ENCODE peak calls at places on chromosomes 5 and 9, in four cellular contexts. E, D, V and P are unnamed samples.

GRCh38 chr9:99731950-99732349 is 89.7 kb upstream of the NR4A3 start:
- DNase-seq in E (no peak), D (no peak), V (no peak), P (no peak)

GRCh38 chr9:97966493-97966892 is 16.6 kb upstream of the ANP32B start:
- DNase-seq in E (no peak), D (no peak), V (no peak), P (no peak)

GRCh38 chr9:109088221-109088620 is 31.5 kb downstream of the TMEM245 start:
- DNase-seq in E (no peak), D (no peak), V (no peak), P (no peak)

GRCh38 chr9:34457266-34458012 is 931 bp downstream of the FAM219A start:
- DNase-seq in E (peak), D (peak), V (peak), P (peak)

GRCh38 chr5:142874537-142874936 is 104.4 kb downstream of the ARHGAP26 start:
- DNase-seq in E (peak), D (no peak), V (no peak), P (peak)

GRCh38 chr9:88753691-88754367 is 218.9 kb downstream of the NXNL2 start:
- DNase-seq in E (no peak), D (no peak), V (no peak), P (no peak)

GRCh38 chr9:123739387-123739786 is 190.5 kb downstream of the DENND1A start:
- DNase-seq in E (no peak), D (no peak), V (no peak), P (no peak)

GRCh38 chr5:169550227-169550626 is 33.3 kb upstream of the SPDL1 start:
- DNase-seq in E (no peak), D (no peak), V (no peak), P (no peak)

GRCh38 chr5:151085517-151086031 is 4.7 kb upstream of the TNIP1 start:
- DNase-seq in E (peak), D (no peak), V (no peak), P (no peak)